ENCODE peak calls at places on chromosomes 13 and 19, in eight cellular contexts. K is stimulated activated CD4-positive, alpha-beta T cell treated with anti-CD3 and anti-CD28 coated beads, Interleukin-2, amount 100 ng/mL, for 48 hours; L is NCI-H82; B is Right ventricle myocardium superior; U is nucleus accumbens; J is HL-60; P is activated effector memory CD4-positive, alpha-beta T cell treated with Interleukin-2 at 50 U/mL for 16 hours; Z is T-cell. V is an unnamed sample.

GRCh38 chr19:10460714-10461046 is 40.3 kb downstream of the PDE4A start:
- DNase-seq in L (no peak), B (no peak), J (no peak), K (no peak), U (no peak), P (no peak), Z (no peak), V (no peak)

GRCh38 chr19:58400916-58401824 is 5.7 kb downstream of the RNF225 start:
- DNase-seq in J (peak), K (peak), L (peak), U (peak), P (peak), B (peak), Z (peak), V (peak)

GRCh38 chr13:72952529-72953141 is 106.2 kb upstream of the KLF5 start:
- DNase-seq in K (no peak), B (no peak), J (no peak), L (no peak), U (no peak), Z (no peak), P (no peak), V (no peak)

GRCh38 chr19:35135389-35135909 is 590 bp upstream of the LGI4 start:
- DNase-seq in P (peak), K (peak), Z (peak), U (peak), L (peak), B (peak), J (peak), V (peak)

GRCh38 chr13:99214691-99215090 is 14.0 kb downstream of the UBAC2 start:
- DNase-seq in Z (no peak), J (no peak), B (no peak), U (no peak), L (no peak), K (no peak), P (no peak), V (no peak)

GRCh38 chr19:41871573-41872383 is 5.3 kb upstream of the CD79A start:
- DNase-seq in Z (peak), K (peak), B (peak), P (peak), L (peak), J (peak), U (peak), V (no peak)

GRCh38 chr13:40518481-40518882 is 148.0 kb downstream of the FOXO1 start:
- DNase-seq in J (no peak), K (peak), U (no peak), B (no peak), Z (peak), P (no peak), L (peak), V (no peak)

GRCh38 chr13:105436946-105437345 is 1098.5 kb downstream of the EFNB2 start:
- DNase-seq in J (no peak), B (no peak), Z (no peak), P (no peak), L (no peak), U (no peak), K (no peak), V (peak)

GRCh38 chr19:5664515-5664914 is 15.8 kb downstream of the MICOS13 start:
- DNase-seq in P (no peak), U (no peak), L (no peak), Z (no peak), B (no peak), K (no peak), J (no peak), V (no peak)

GRCh38 chr13:28958018-28958417 is 137.9 kb downstream of the MTUS2 start:
- DNase-seq in P (no peak), J (no peak), B (no peak), K (no peak), Z (no peak), L (no peak), U (no peak), V (no peak)

GRCh38 chr13:98384739-98385138 is 192.2 kb downstream of the STK24 start:
- DNase-seq in B (no peak), U (no peak), J (no peak), L (no peak), Z (no peak), K (no peak), P (no peak), V (no peak)

GRCh38 chr13:44052843-44053607 is 173.3 kb downstream of the LACC1 start:
- DNase-seq in L (no peak), Z (no peak), J (no peak), P (no peak), B (peak), K (no peak), U (no peak), V (peak)

GRCh38 chr19:51735759-51736449 is 12.1 kb upstream of the HAS1 start:
- DNase-seq in U (peak), J (peak), L (no peak), Z (peak), P (no peak), K (no peak), B (peak), V (peak)

GRCh38 chr19:1768248-1768647 is 14.9 kb downstream of the ONECUT3 start:
- DNase-seq in J (peak), U (no peak), K (no peak), Z (no peak), L (peak), P (no peak), B (no peak), V (no peak)

GRCh38 chr19:19361075-19361594 is 40.5 kb downstream of the MAU2 start:
- DNase-seq in U (peak), L (peak), K (peak), J (peak), Z (peak), P (peak), B (peak), V (peak)

GRCh38 chr19:30339624-30340525 is 32.3 kb upstream of the ZNF536 start:
- DNase-seq in J (no peak), Z (no peak), K (no peak), P (no peak), L (no peak), B (no peak), U (no peak), V (no peak)

GRCh38 chr19:27746691-27747380 is 1466.1 kb downstream of the UQCRFS1 start:
- DNase-seq in B (peak), J (no peak), L (no peak), Z (no peak), K (no peak), P (no peak), U (peak), V (no peak)

GRCh38 chr19:49335071-49335783 is at the start of gene CD37:
- DNase-seq in B (peak), P (peak), Z (peak), U (no peak), L (no peak), J (peak), K (peak), V (no peak)

GRCh38 chr13:97844151-97844550 is 109.3 kb upstream of the IPO5 start:
- DNase-seq in P (no peak), K (no peak), L (no peak), Z (no peak), U (no peak), B (no peak), J (no peak), V (peak)

GRCh38 chr19:55626350-55626749 is 2.0 kb upstream of the ZNF784 start:
- DNase-seq in B (no peak), U (no peak), J (no peak), K (no peak), P (peak), Z (peak), L (no peak), V (no peak)

GRCh38 chr19:1131718-1132552 is 28.1 kb downstream of the GPX4 start:
- DNase-seq in P (peak), B (peak), U (peak), J (peak), K (peak), Z (peak), L (no peak), V (peak)

GRCh38 chr19:4969772-4970531 is 1.0 kb downstream of the KDM4B start:
- DNase-seq in Z (no peak), B (no peak), U (no peak), L (peak), K (no peak), P (no peak), J (peak), V (no peak)

GRCh38 chr19:55173717-55174409 is 6.2 kb downstream of the SYT5 start:
- DNase-seq in P (no peak), K (peak), U (peak), L (peak), B (peak), Z (no peak), J (no peak), V (peak)

GRCh38 chr13:42445354-42445753 is 128.6 kb upstream of the TNFSF11 start:
- DNase-seq in J (no peak), P (no peak), U (no peak), L (no peak), Z (no peak), B (no peak), K (no peak), V (no peak)

GRCh38 chr19:30253581-30253996 is 118.6 kb upstream of the ZNF536 start:
- DNase-seq in K (no peak), P (no peak), J (no peak), L (peak), B (no peak), Z (no peak), U (peak), V (no peak)

V was measured in NCI-H226.